ENCODE peak calls at places on chromosomes 2 and 18, in five cellular contexts. B is mammary epithelial cell, N is NCI-H2081, U is T-helper 22 cell, R is T-helper 1 cell. F is an unnamed sample.
A peak's percentile ranks its signal among the peaks of the same experiment; 100 is the strongest.

GRCh38 chr18:35024965-35025364 is 16.2 kb upstream of the MAPRE2 start:
- DNase-seq in B (no peak), N (no peak), U (no peak), R (no peak), F (no peak)

GRCh38 chr18:50707841-50708240 is 112.0 kb downstream of the MRO start:
- DNase-seq in B (no peak), N (no peak), U (no peak), R (no peak), F (peak; percentile 26)

GRCh38 chr2:19426941-19427340 is 68.5 kb upstream of the OSR1 start:
- DNase-seq in B (no peak), N (no peak), U (no peak), R (no peak), F (no peak)

GRCh38 chr2:69060938-69061501 is 48.0 kb downstream of the ANTXR1 start:
- DNase-seq in B (no peak), N (no peak), U (no peak), R (no peak), F (no peak)

GRCh38 chr18:29271496-29271895 is 1094.6 kb upstream of the CDH2 start:
- DNase-seq in B (no peak), N (no peak), U (no peak), R (no peak), F (no peak)

GRCh38 chr2:237525559-237526157 is 38.6 kb downstream of the MLPH start:
- DNase-seq in B (no peak), N (no peak), U (no peak), R (no peak), F (no peak)

GRCh38 chr2:134333646-134334189 is 79.8 kb downstream of the MGAT5 start:
- DNase-seq in B (no peak), N (no peak), U (no peak), R (no peak), F (no peak)

GRCh38 chr2:143284087-143284675 is 155.0 kb downstream of the ARHGAP15 start:
- DNase-seq in B (peak; percentile 21), N (peak; percentile 28), U (no peak), R (peak; percentile 22), F (no peak)

GRCh38 chr2:96754317-96754716 is 6.4 kb upstream of the CNNM4 start:
- DNase-seq in B (no peak), N (no peak), U (no peak), R (no peak), F (no peak)

GRCh38 chr2:225893151-225893550 is 493.6 kb downstream of the NYAP2 start:
- DNase-seq in B (no peak), N (no peak), U (no peak), R (no peak), F (no peak)

GRCh38 chr18:13435596-13436333 is 217.2 kb downstream of the LDLRAD4 start:
- DNase-seq in B (peak; percentile 25), N (no peak), U (no peak), R (no peak), F (no peak)

GRCh38 chr2:191991442-191991841 is 144.6 kb upstream of the CAVIN2 start:
- DNase-seq in B (no peak), N (no peak), U (no peak), R (no peak), F (no peak)

GRCh38 chr18:24369420-24369819 is 28.2 kb downstream of the OSBPL1A start:
- DNase-seq in B (no peak), N (no peak), U (no peak), R (no peak), F (no peak)

GRCh38 chr2:144426981-144427479 is 92.9 kb downstream of the ZEB2 start:
- DNase-seq in B (peak; percentile 9), N (no peak), U (no peak), R (no peak), F (no peak)

GRCh38 chr2:34729845-34730244 is 1130.7 kb upstream of the FAM98A start:
- DNase-seq in B (no peak), N (no peak), U (no peak), R (no peak), F (no peak)

GRCh38 chr2:207934720-207935119 is 90.6 kb downstream of the PLEKHM3 start:
- DNase-seq in B (no peak), N (no peak), U (no peak), R (no peak), F (no peak)

GRCh38 chr2:217903142-217903858 is 99.5 kb downstream of the TNS1 start:
- DNase-seq in B (no peak), N (no peak), U (no peak), R (no peak), F (no peak)

GRCh38 chr2:217887841-217888665 is 114.7 kb downstream of the TNS1 start:
- DNase-seq in B (no peak), N (no peak), U (no peak), R (no peak), F (no peak)

GRCh38 chr18:26506012-26506411 is 42.3 kb downstream of the KCTD1 start:
- DNase-seq in B (no peak), N (no peak), U (no peak), R (no peak), F (no peak)

GRCh38 chr2:78145997-78146722 is 624.0 kb upstream of the LRRTM4 start:
- DNase-seq in B (no peak), N (no peak), U (no peak), R (no peak), F (no peak)

GRCh38 chr2:234974501-234975385 is 22.9 kb downstream of the SH3BP4 start:
- DNase-seq in B (no peak), N (no peak), U (no peak), R (no peak), F (peak; percentile 43)

GRCh38 chr18:23238152-23238531 is 102.9 kb downstream of the CABLES1 start:
- DNase-seq in B (no peak), N (no peak), U (no peak), R (no peak), F (no peak)

GRCh38 chr2:166651080-166651675 is 157.1 kb upstream of the SCN7A start:
- DNase-seq in B (no peak), N (peak; percentile 1), U (no peak), R (no peak), F (peak; percentile 6)

GRCh38 chr18:49618741-49619392 is 57.0 kb downstream of the LIPG start:
- DNase-seq in B (no peak), N (no peak), U (no peak), R (no peak), F (no peak)

GRCh38 chr2:201116115-201116958 is at the start of gene CFLAR:
- DNase-seq in B (peak; percentile 90), N (peak; percentile 59), U (peak; percentile 76), R (peak; percentile 76), F (peak; percentile 74)

GRCh38 chr2:138275881-138276280 is 225.7 kb upstream of the SPOPL start:
- DNase-seq in B (peak; percentile 25), N (no peak), U (no peak), R (no peak), F (peak; percentile 31)

GRCh38 chr18:32548688-32549087 is 78.0 kb upstream of the GAREM1 start:
- DNase-seq in B (no peak), N (peak; percentile 8), U (no peak), R (no peak), F (peak; percentile 43)

GRCh38 chr2:65364054-65364651 is 68.2 kb downstream of the SPRED2 start:
- DNase-seq in B (no peak), N (no peak), U (no peak), R (no peak), F (no peak)

GRCh38 chr2:100142393-100142792 is at the start of gene AFF3:
- DNase-seq in B (no peak), N (no peak), U (no peak), R (peak; percentile 1), F (no peak)

GRCh38 chr2:953975-954686 is 3.5 kb downstream of the SNTG2 start:
- DNase-seq in B (no peak), N (peak; percentile 28), U (no peak), R (no peak), F (peak; percentile 60)

GRCh38 chr2:120740765-120741513 is 5.3 kb downstream of the GLI2 start:
- DNase-seq in B (no peak), N (no peak), U (no peak), R (no peak), F (no peak)

GRCh38 chr18:10160251-10160650 is 246.4 kb downstream of the VAPA start:
- DNase-seq in B (no peak), N (no peak), U (no peak), R (no peak), F (no peak)

GRCh38 chr2:191103793-191104192 is 47.0 kb downstream of the STAT4 start:
- DNase-seq in B (peak; percentile 52), N (no peak), U (no peak), R (no peak), F (no peak)

GRCh38 chr18:39453356-39453755 is 1887.8 kb upstream of the CELF4 start:
- DNase-seq in B (no peak), N (no peak), U (no peak), R (no peak), F (no peak)

GRCh38 chr2:136373035-136373434 is 255.1 kb upstream of the CXCR4 start:
- DNase-seq in B (no peak), N (no peak), U (no peak), R (no peak), F (no peak)

F was measured in NCI-H345.